ENCODE peak calls at places on chromosomes 12 and 14, in eight cellular contexts. One of them, this sample, is unnamed.

GRCh38 chr12:95607642-95608041 is 56.4 kb upstream of the USP44 start:
- DNase-seq in hepatocyte: no peak
- DNase-seq in GM23338: no peak
- DNase-seq in cardiac muscle cell: no peak
- DNase-seq in pancreas: no peak
- DNase-seq in left lung: no peak
- DNase-seq in testis: no peak
- DNase-seq in Panc1: no peak
- DNase-seq in this sample: no peak

GRCh38 chr14:81509838-81510452 is 23.7 kb downstream of the SEL1L start:
- DNase-seq in cardiac muscle cell: no peak
- DNase-seq in left lung: no peak
- DNase-seq in testis: no peak
- DNase-seq in Panc1: no peak
- DNase-seq in hepatocyte: no peak
- DNase-seq in GM23338: peak
- DNase-seq in pancreas: no peak
- DNase-seq in this sample: no peak

GRCh38 chr12:111748867-111749266 is 17.9 kb upstream of the ALDH2 start:
- DNase-seq in pancreas: no peak
- DNase-seq in testis: no peak
- DNase-seq in left lung: no peak
- DNase-seq in hepatocyte: no peak
- DNase-seq in GM23338: no peak
- DNase-seq in Panc1: no peak
- DNase-seq in cardiac muscle cell: no peak
- DNase-seq in this sample: no peak

GRCh38 chr14:77181603-77182437 is at the start of gene TMEM63C:
- DNase-seq in cardiac muscle cell: peak
- DNase-seq in GM23338: peak
- DNase-seq in pancreas: peak
- DNase-seq in left lung: no peak
- DNase-seq in Panc1: no peak
- DNase-seq in hepatocyte: peak
- DNase-seq in testis: peak
- DNase-seq in this sample: peak

GRCh38 chr12:108722992-108723766 is 8.1 kb downstream of the CORO1C start:
- DNase-seq in Panc1: no peak
- DNase-seq in hepatocyte: no peak
- DNase-seq in testis: no peak
- DNase-seq in GM23338: no peak
- DNase-seq in pancreas: no peak
- DNase-seq in cardiac muscle cell: no peak
- DNase-seq in left lung: peak
- DNase-seq in this sample: peak

GRCh38 chr14:52044791-52045522 is 23.9 kb downstream of the NID2 start:
- DNase-seq in left lung: peak
- DNase-seq in pancreas: no peak
- DNase-seq in hepatocyte: no peak
- DNase-seq in Panc1: peak
- DNase-seq in testis: no peak
- DNase-seq in GM23338: no peak
- DNase-seq in cardiac muscle cell: no peak
- DNase-seq in this sample: peak

GRCh38 chr14:49303952-49304516 is 282.1 kb downstream of the RPS29 start:
- DNase-seq in pancreas: no peak
- DNase-seq in left lung: no peak
- DNase-seq in GM23338: peak
- DNase-seq in Panc1: no peak
- DNase-seq in testis: peak
- DNase-seq in hepatocyte: peak
- DNase-seq in cardiac muscle cell: peak
- DNase-seq in this sample: peak

GRCh38 chr12:49557187-49557916 is 10.6 kb downstream of the MCRS1 start:
- DNase-seq in Panc1: no peak
- DNase-seq in hepatocyte: no peak
- DNase-seq in left lung: no peak
- DNase-seq in testis: no peak
- DNase-seq in GM23338: no peak
- DNase-seq in cardiac muscle cell: no peak
- DNase-seq in pancreas: no peak
- DNase-seq in this sample: no peak

GRCh38 chr12:19689226-19689625 is 249.9 kb downstream of the AEBP2 start:
- DNase-seq in left lung: no peak
- DNase-seq in testis: no peak
- DNase-seq in Panc1: no peak
- DNase-seq in GM23338: no peak
- DNase-seq in hepatocyte: no peak
- DNase-seq in pancreas: peak
- DNase-seq in cardiac muscle cell: no peak
- DNase-seq in this sample: no peak

GRCh38 chr12:46921048-46921753 is 95.4 kb upstream of the SLC38A4 start:
- DNase-seq in GM23338: no peak
- DNase-seq in pancreas: no peak
- DNase-seq in testis: no peak
- DNase-seq in cardiac muscle cell: no peak
- DNase-seq in hepatocyte: no peak
- DNase-seq in left lung: no peak
- DNase-seq in Panc1: no peak
- DNase-seq in this sample: peak

GRCh38 chr14:68598621-68599447 is 194.0 kb downstream of the ZFP36L1 start:
- DNase-seq in pancreas: peak
- DNase-seq in cardiac muscle cell: no peak
- DNase-seq in hepatocyte: peak
- DNase-seq in GM23338: no peak
- DNase-seq in left lung: peak
- DNase-seq in Panc1: peak
- DNase-seq in testis: peak
- DNase-seq in this sample: peak

GRCh38 chr12:106427917-106428316 is 70.4 kb downstream of the POLR3B start:
- DNase-seq in GM23338: no peak
- DNase-seq in hepatocyte: no peak
- DNase-seq in cardiac muscle cell: no peak
- DNase-seq in testis: no peak
- DNase-seq in pancreas: no peak
- DNase-seq in Panc1: no peak
- DNase-seq in left lung: no peak
- DNase-seq in this sample: no peak

GRCh38 chr12:22978962-22979361 is 354.0 kb downstream of the ETNK1 start:
- DNase-seq in Panc1: no peak
- DNase-seq in left lung: no peak
- DNase-seq in GM23338: no peak
- DNase-seq in cardiac muscle cell: no peak
- DNase-seq in pancreas: no peak
- DNase-seq in hepatocyte: peak
- DNase-seq in testis: no peak
- DNase-seq in this sample: peak

GRCh38 chr12:111404362-111405148 is 1.2 kb upstream of the SH2B3 start:
- DNase-seq in testis: no peak
- DNase-seq in hepatocyte: peak
- DNase-seq in GM23338: peak
- DNase-seq in cardiac muscle cell: no peak
- DNase-seq in Panc1: no peak
- DNase-seq in left lung: no peak
- DNase-seq in pancreas: no peak
- DNase-seq in this sample: no peak

GRCh38 chr12:110846615-110847566 is at the start of gene CCDC63:
- DNase-seq in cardiac muscle cell: peak
- DNase-seq in Panc1: no peak
- DNase-seq in testis: peak
- DNase-seq in left lung: peak
- DNase-seq in hepatocyte: peak
- DNase-seq in pancreas: peak
- DNase-seq in GM23338: peak
- DNase-seq in this sample: no peak

GRCh38 chr14:74793506-74794155 is 30.5 kb downstream of the YLPM1 start:
- DNase-seq in left lung: no peak
- DNase-seq in hepatocyte: no peak
- DNase-seq in Panc1: no peak
- DNase-seq in pancreas: no peak
- DNase-seq in testis: no peak
- DNase-seq in cardiac muscle cell: no peak
- DNase-seq in GM23338: peak
- DNase-seq in this sample: no peak

GRCh38 chr12:64753427-64753826 is 5.8 kb downstream of the GNS start:
- DNase-seq in left lung: no peak
- DNase-seq in pancreas: no peak
- DNase-seq in cardiac muscle cell: no peak
- DNase-seq in hepatocyte: no peak
- DNase-seq in GM23338: no peak
- DNase-seq in Panc1: no peak
- DNase-seq in testis: no peak
- DNase-seq in this sample: no peak

GRCh38 chr12:116194935-116195431 is 82.5 kb downstream of the MED13L start:
- DNase-seq in Panc1: no peak
- DNase-seq in GM23338: no peak
- DNase-seq in pancreas: no peak
- DNase-seq in cardiac muscle cell: no peak
- DNase-seq in testis: no peak
- DNase-seq in left lung: no peak
- DNase-seq in hepatocyte: no peak
- DNase-seq in this sample: no peak

GRCh38 chr14:65558363-65558762 is 145.8 kb downstream of the FUT8 start:
- DNase-seq in testis: no peak
- DNase-seq in Panc1: no peak
- DNase-seq in hepatocyte: no peak
- DNase-seq in left lung: no peak
- DNase-seq in GM23338: no peak
- DNase-seq in pancreas: no peak
- DNase-seq in cardiac muscle cell: no peak
- DNase-seq in this sample: no peak

GRCh38 chr14:39673141-39674133 is 241.2 kb upstream of the FBXO33 start:
- DNase-seq in left lung: no peak
- DNase-seq in pancreas: no peak
- DNase-seq in testis: no peak
- DNase-seq in GM23338: peak
- DNase-seq in hepatocyte: no peak
- DNase-seq in Panc1: no peak
- DNase-seq in cardiac muscle cell: no peak
- DNase-seq in this sample: peak

GRCh38 chr12:95484524-95484923 is 10.6 kb downstream of the METAP2 start:
- DNase-seq in cardiac muscle cell: no peak
- DNase-seq in Panc1: no peak
- DNase-seq in GM23338: no peak
- DNase-seq in pancreas: no peak
- DNase-seq in left lung: no peak
- DNase-seq in testis: no peak
- DNase-seq in hepatocyte: no peak
- DNase-seq in this sample: no peak

GRCh38 chr14:49240383-49240782 is 345.8 kb downstream of the RPS29 start:
- DNase-seq in cardiac muscle cell: no peak
- DNase-seq in pancreas: no peak
- DNase-seq in left lung: no peak
- DNase-seq in testis: no peak
- DNase-seq in hepatocyte: no peak
- DNase-seq in GM23338: no peak
- DNase-seq in Panc1: no peak
- DNase-seq in this sample: peak

GRCh38 chr12:92971869-92972524 is 42.9 kb upstream of the EEA1 start:
- DNase-seq in hepatocyte: no peak
- DNase-seq in Panc1: no peak
- DNase-seq in GM23338: no peak
- DNase-seq in cardiac muscle cell: no peak
- DNase-seq in pancreas: no peak
- DNase-seq in left lung: no peak
- DNase-seq in testis: no peak
- DNase-seq in this sample: no peak

GRCh38 chr12:85834378-85834777 is 1.8 kb downstream of the RASSF9 start:
- DNase-seq in Panc1: no peak
- DNase-seq in testis: no peak
- DNase-seq in left lung: no peak
- DNase-seq in cardiac muscle cell: no peak
- DNase-seq in pancreas: no peak
- DNase-seq in GM23338: peak
- DNase-seq in hepatocyte: no peak
- DNase-seq in this sample: no peak

GRCh38 chr12:85836716-85837100 is 499 bp upstream of the RASSF9 start:
- DNase-seq in cardiac muscle cell: no peak
- DNase-seq in Panc1: no peak
- DNase-seq in GM23338: peak
- DNase-seq in pancreas: no peak
- DNase-seq in testis: no peak
- DNase-seq in left lung: no peak
- DNase-seq in hepatocyte: no peak
- DNase-seq in this sample: no peak

GRCh38 chr12:85833558-85833957 is 2.7 kb downstream of the RASSF9 start:
- DNase-seq in Panc1: no peak
- DNase-seq in pancreas: no peak
- DNase-seq in hepatocyte: no peak
- DNase-seq in testis: no peak
- DNase-seq in cardiac muscle cell: no peak
- DNase-seq in left lung: no peak
- DNase-seq in GM23338: no peak
- DNase-seq in this sample: no peak

GRCh38 chr12:85835810-85836715 is at the start of gene RASSF9:
- DNase-seq in GM23338: peak
- DNase-seq in hepatocyte: peak
- DNase-seq in testis: peak
- DNase-seq in Panc1: no peak
- DNase-seq in pancreas: no peak
- DNase-seq in left lung: peak
- DNase-seq in cardiac muscle cell: no peak
- DNase-seq in this sample: peak

GRCh38 chr12:85835417-85835809 is 796 bp downstream of the RASSF9 start:
- DNase-seq in left lung: no peak
- DNase-seq in pancreas: no peak
- DNase-seq in hepatocyte: no peak
- DNase-seq in GM23338: peak
- DNase-seq in cardiac muscle cell: peak
- DNase-seq in Panc1: no peak
- DNase-seq in testis: no peak
- DNase-seq in this sample: no peak
- H3K27ac ChIP-seq in left lung: peak
- H3K27ac ChIP-seq in pancreas: no peak
- H3K27ac ChIP-seq in hepatocyte: peak
- H3K27ac ChIP-seq in GM23338: peak
- H3K27ac ChIP-seq in cardiac muscle cell: no peak
- H3K27ac ChIP-seq in Panc1: no peak
- H3K27ac ChIP-seq in testis: no peak
- H3K27ac ChIP-seq in this sample: no peak

GRCh38 chr12:107560194-107560905 is 125.2 kb upstream of the PWP1 start:
- DNase-seq in Panc1: no peak
- DNase-seq in GM23338: peak
- DNase-seq in pancreas: no peak
- DNase-seq in cardiac muscle cell: no peak
- DNase-seq in left lung: no peak
- DNase-seq in testis: no peak
- DNase-seq in hepatocyte: no peak
- DNase-seq in this sample: no peak
- TF ChIP-seq CTCF in Panc1: no peak
- TF ChIP-seq CTCF in GM23338: peak
- TF ChIP-seq CTCF in pancreas: no peak
- TF ChIP-seq CTCF in cardiac muscle cell: no peak
- TF ChIP-seq CTCF in left lung: no peak
- TF ChIP-seq CTCF in testis: no peak
- TF ChIP-seq CTCF in hepatocyte: no peak
- TF ChIP-seq CTCF in this sample: no peak

GRCh38 chr14:73289729-73290128 is 52.4 kb downstream of the PAPLN start:
- DNase-seq in hepatocyte: no peak
- DNase-seq in pancreas: no peak
- DNase-seq in Panc1: no peak
- DNase-seq in cardiac muscle cell: no peak
- DNase-seq in left lung: no peak
- DNase-seq in GM23338: peak
- DNase-seq in testis: no peak
- DNase-seq in this sample: no peak
- H3K27ac ChIP-seq in hepatocyte: no peak
- H3K27ac ChIP-seq in pancreas: no peak
- H3K27ac ChIP-seq in Panc1: no peak
- H3K27ac ChIP-seq in cardiac muscle cell: no peak
- H3K27ac ChIP-seq in left lung: peak
- H3K27ac ChIP-seq in GM23338: peak
- H3K27ac ChIP-seq in testis: no peak
- H3K27ac ChIP-seq in this sample: no peak

GRCh38 chr14:64391986-64392385 is 3.8 kb downstream of the MTHFD1 start:
- DNase-seq in cardiac muscle cell: no peak
- DNase-seq in left lung: no peak
- DNase-seq in testis: no peak
- DNase-seq in pancreas: no peak
- DNase-seq in Panc1: no peak
- DNase-seq in GM23338: peak
- DNase-seq in hepatocyte: no peak
- DNase-seq in this sample: no peak
- TF ChIP-seq CTCF in cardiac muscle cell: no peak
- TF ChIP-seq CTCF in left lung: no peak
- TF ChIP-seq CTCF in testis: no peak
- TF ChIP-seq CTCF in pancreas: no peak
- TF ChIP-seq CTCF in Panc1: no peak
- TF ChIP-seq CTCF in GM23338: no peak
- TF ChIP-seq CTCF in hepatocyte: no peak
- TF ChIP-seq CTCF in this sample: no peak

This sample was measured in RWPE1.